ENCODE peak calls at places on chromosome 3, in nine cellular contexts. One of them, this sample, is unnamed.

GRCh38 chr3:192916455-192917257 is 1.0 kb downstream of the MB21D2 start:
- DNase-seq in WTC11: peak; percentile 68
- DNase-seq in stomach: peak; percentile 63
- DNase-seq in ovary: peak; percentile 63
- DNase-seq in kidney: peak; percentile 88
- DNase-seq in endothelial cell: peak; percentile 49
- DNase-seq in adrenal gland: peak; percentile 83
- DNase-seq in fibroblast of mammary gland: peak; percentile 70
- DNase-seq in bronchial epithelial cell: peak; percentile 57
- DNase-seq in this sample: no peak

GRCh38 chr3:99586680-99587079 is 51.7 kb upstream of the COL8A1 start:
- DNase-seq in endothelial cell: no peak
- DNase-seq in bronchial epithelial cell: no peak
- DNase-seq in stomach: no peak
- DNase-seq in fibroblast of mammary gland: peak; percentile 18
- DNase-seq in WTC11: no peak
- DNase-seq in adrenal gland: no peak
- DNase-seq in ovary: no peak
- DNase-seq in kidney: no peak
- DNase-seq in this sample: no peak

GRCh38 chr3:76685858-76686257 is 354.0 kb upstream of the ROBO2 start:
- DNase-seq in bronchial epithelial cell: no peak
- DNase-seq in ovary: no peak
- DNase-seq in kidney: no peak
- DNase-seq in stomach: no peak
- DNase-seq in fibroblast of mammary gland: no peak
- DNase-seq in WTC11: no peak
- DNase-seq in endothelial cell: no peak
- DNase-seq in adrenal gland: no peak
- DNase-seq in this sample: no peak

GRCh38 chr3:196969001-196969659 is 497 bp upstream of the PIGZ start:
- DNase-seq in WTC11: no peak
- DNase-seq in bronchial epithelial cell: no peak
- DNase-seq in ovary: no peak
- DNase-seq in kidney: peak; percentile 75
- DNase-seq in adrenal gland: peak; percentile 52
- DNase-seq in stomach: no peak
- DNase-seq in endothelial cell: peak; percentile 39
- DNase-seq in fibroblast of mammary gland: peak; percentile 19
- DNase-seq in this sample: no peak

GRCh38 chr3:107855710-107856109 is 235.1 kb downstream of the CD47 start:
- DNase-seq in WTC11: no peak
- DNase-seq in adrenal gland: no peak
- DNase-seq in fibroblast of mammary gland: peak; percentile 25
- DNase-seq in ovary: no peak
- DNase-seq in bronchial epithelial cell: peak; percentile 66
- DNase-seq in kidney: no peak
- DNase-seq in stomach: no peak
- DNase-seq in endothelial cell: no peak
- DNase-seq in this sample: no peak

GRCh38 chr3:29822051-29822450 is 541.2 kb downstream of the RBMS3 start:
- DNase-seq in fibroblast of mammary gland: peak; percentile 52
- DNase-seq in kidney: no peak
- DNase-seq in bronchial epithelial cell: peak; percentile 22
- DNase-seq in WTC11: no peak
- DNase-seq in ovary: no peak
- DNase-seq in stomach: no peak
- DNase-seq in adrenal gland: no peak
- DNase-seq in endothelial cell: no peak
- DNase-seq in this sample: no peak

GRCh38 chr3:160675566-160676124 is 1.3 kb upstream of the ARL14 start:
- DNase-seq in bronchial epithelial cell: peak; percentile 15
- DNase-seq in WTC11: no peak
- DNase-seq in adrenal gland: no peak
- DNase-seq in ovary: no peak
- DNase-seq in endothelial cell: no peak
- DNase-seq in kidney: no peak
- DNase-seq in stomach: no peak
- DNase-seq in fibroblast of mammary gland: no peak
- DNase-seq in this sample: no peak

GRCh38 chr3:107660316-107660976 is 137.7 kb downstream of the BBX start:
- DNase-seq in adrenal gland: no peak
- DNase-seq in ovary: no peak
- DNase-seq in endothelial cell: no peak
- DNase-seq in stomach: no peak
- DNase-seq in fibroblast of mammary gland: peak; percentile 80
- DNase-seq in WTC11: no peak
- DNase-seq in kidney: no peak
- DNase-seq in bronchial epithelial cell: peak; percentile 46
- DNase-seq in this sample: no peak

GRCh38 chr3:175656451-175656850 is 797.3 kb downstream of the NAALADL2 start:
- DNase-seq in fibroblast of mammary gland: no peak
- DNase-seq in WTC11: no peak
- DNase-seq in stomach: no peak
- DNase-seq in adrenal gland: no peak
- DNase-seq in endothelial cell: no peak
- DNase-seq in kidney: no peak
- DNase-seq in ovary: no peak
- DNase-seq in bronchial epithelial cell: no peak
- DNase-seq in this sample: no peak

GRCh38 chr3:53231532-53232511 is 24.0 kb downstream of the TKT start:
- DNase-seq in ovary: peak; percentile 9
- DNase-seq in stomach: no peak
- DNase-seq in WTC11: no peak
- DNase-seq in adrenal gland: no peak
- DNase-seq in endothelial cell: no peak
- DNase-seq in bronchial epithelial cell: no peak
- DNase-seq in kidney: no peak
- DNase-seq in fibroblast of mammary gland: no peak
- DNase-seq in this sample: no peak

GRCh38 chr3:127671523-127672428 is 976 bp upstream of the ABTB1 start:
- DNase-seq in endothelial cell: peak; percentile 5
- DNase-seq in fibroblast of mammary gland: no peak
- DNase-seq in ovary: peak; percentile 54
- DNase-seq in WTC11: no peak
- DNase-seq in kidney: peak; percentile 87
- DNase-seq in stomach: peak; percentile 29
- DNase-seq in bronchial epithelial cell: no peak
- DNase-seq in adrenal gland: peak; percentile 60
- DNase-seq in this sample: peak; percentile 21

GRCh38 chr3:123289336-123290106 is 87.8 kb downstream of the SEC22A start:
- DNase-seq in bronchial epithelial cell: no peak
- DNase-seq in WTC11: no peak
- DNase-seq in stomach: peak; percentile 16
- DNase-seq in endothelial cell: no peak
- DNase-seq in adrenal gland: peak; percentile 34
- DNase-seq in kidney: no peak
- DNase-seq in ovary: no peak
- DNase-seq in fibroblast of mammary gland: no peak
- DNase-seq in this sample: no peak

GRCh38 chr3:14143271-14143605 is 18.4 kb downstream of the TMEM43 start:
- DNase-seq in adrenal gland: peak; percentile 14
- DNase-seq in WTC11: no peak
- DNase-seq in bronchial epithelial cell: no peak
- DNase-seq in ovary: no peak
- DNase-seq in fibroblast of mammary gland: peak; percentile 65
- DNase-seq in stomach: no peak
- DNase-seq in endothelial cell: no peak
- DNase-seq in kidney: no peak
- DNase-seq in this sample: no peak

GRCh38 chr3:187484547-187485325 is 116.6 kb downstream of the RTP4 start:
- DNase-seq in adrenal gland: no peak
- DNase-seq in kidney: no peak
- DNase-seq in fibroblast of mammary gland: no peak
- DNase-seq in WTC11: no peak
- DNase-seq in endothelial cell: no peak
- DNase-seq in stomach: no peak
- DNase-seq in bronchial epithelial cell: no peak
- DNase-seq in ovary: no peak
- DNase-seq in this sample: no peak

GRCh38 chr3:170357920-170358854 is 672 bp downstream of the SKIL start:
- DNase-seq in adrenal gland: peak; percentile 93
- DNase-seq in ovary: peak; percentile 90
- DNase-seq in kidney: peak; percentile 94
- DNase-seq in stomach: peak; percentile 80
- DNase-seq in bronchial epithelial cell: peak; percentile 50
- DNase-seq in fibroblast of mammary gland: peak; percentile 43
- DNase-seq in endothelial cell: peak; percentile 78
- DNase-seq in WTC11: peak; percentile 73
- DNase-seq in this sample: peak; percentile 82

GRCh38 chr3:170359178-170359704 is 1.7 kb downstream of the SKIL start:
- DNase-seq in kidney: no peak
- DNase-seq in WTC11: no peak
- DNase-seq in bronchial epithelial cell: no peak
- DNase-seq in ovary: no peak
- DNase-seq in adrenal gland: no peak
- DNase-seq in stomach: no peak
- DNase-seq in endothelial cell: no peak
- DNase-seq in fibroblast of mammary gland: no peak
- DNase-seq in this sample: no peak

GRCh38 chr3:170360916-170361315 is 3.4 kb downstream of the SKIL start:
- DNase-seq in fibroblast of mammary gland: no peak
- DNase-seq in ovary: no peak
- DNase-seq in bronchial epithelial cell: no peak
- DNase-seq in WTC11: no peak
- DNase-seq in endothelial cell: no peak
- DNase-seq in kidney: no peak
- DNase-seq in adrenal gland: no peak
- DNase-seq in stomach: no peak
- DNase-seq in this sample: no peak

GRCh38 chr3:170361711-170362110 is 4.2 kb downstream of the SKIL start:
- DNase-seq in ovary: no peak
- DNase-seq in kidney: no peak
- DNase-seq in fibroblast of mammary gland: no peak
- DNase-seq in bronchial epithelial cell: no peak
- DNase-seq in endothelial cell: no peak
- DNase-seq in adrenal gland: no peak
- DNase-seq in WTC11: no peak
- DNase-seq in stomach: no peak
- DNase-seq in this sample: no peak

GRCh38 chr3:170360476-170360875 is 3.0 kb downstream of the SKIL start:
- DNase-seq in stomach: no peak
- DNase-seq in endothelial cell: no peak
- DNase-seq in kidney: no peak
- DNase-seq in ovary: no peak
- DNase-seq in fibroblast of mammary gland: no peak
- DNase-seq in adrenal gland: no peak
- DNase-seq in bronchial epithelial cell: no peak
- DNase-seq in WTC11: no peak
- DNase-seq in this sample: no peak
- TF ChIP-seq CTCF in stomach: no peak
- TF ChIP-seq CTCF in endothelial cell: no peak
- TF ChIP-seq CTCF in kidney: no peak
- TF ChIP-seq CTCF in ovary: no peak
- TF ChIP-seq CTCF in fibroblast of mammary gland: no peak
- TF ChIP-seq CTCF in adrenal gland: no peak
- TF ChIP-seq CTCF in bronchial epithelial cell: no peak
- TF ChIP-seq CTCF in WTC11: no peak
- TF ChIP-seq CTCF in this sample: no peak

GRCh38 chr3:44248152-44248551 is 6.5 kb downstream of the TOPAZ1 start:
- DNase-seq in stomach: no peak
- DNase-seq in kidney: no peak
- DNase-seq in endothelial cell: no peak
- DNase-seq in ovary: no peak
- DNase-seq in adrenal gland: no peak
- DNase-seq in fibroblast of mammary gland: no peak
- DNase-seq in WTC11: no peak
- DNase-seq in bronchial epithelial cell: no peak
- DNase-seq in this sample: no peak

GRCh38 chr3:44252332-44252731 is 10.6 kb downstream of the TOPAZ1 start:
- DNase-seq in ovary: no peak
- DNase-seq in WTC11: no peak
- DNase-seq in kidney: no peak
- DNase-seq in fibroblast of mammary gland: no peak
- DNase-seq in bronchial epithelial cell: no peak
- DNase-seq in stomach: no peak
- DNase-seq in adrenal gland: no peak
- DNase-seq in endothelial cell: no peak
- DNase-seq in this sample: no peak
- TF ChIP-seq CTCF in ovary: no peak
- TF ChIP-seq CTCF in WTC11: no peak
- TF ChIP-seq CTCF in kidney: no peak
- TF ChIP-seq CTCF in fibroblast of mammary gland: no peak
- TF ChIP-seq CTCF in bronchial epithelial cell: no peak
- TF ChIP-seq CTCF in stomach: no peak
- TF ChIP-seq CTCF in adrenal gland: no peak
- TF ChIP-seq CTCF in endothelial cell: no peak
- TF ChIP-seq CTCF in this sample: no peak

DNA sequence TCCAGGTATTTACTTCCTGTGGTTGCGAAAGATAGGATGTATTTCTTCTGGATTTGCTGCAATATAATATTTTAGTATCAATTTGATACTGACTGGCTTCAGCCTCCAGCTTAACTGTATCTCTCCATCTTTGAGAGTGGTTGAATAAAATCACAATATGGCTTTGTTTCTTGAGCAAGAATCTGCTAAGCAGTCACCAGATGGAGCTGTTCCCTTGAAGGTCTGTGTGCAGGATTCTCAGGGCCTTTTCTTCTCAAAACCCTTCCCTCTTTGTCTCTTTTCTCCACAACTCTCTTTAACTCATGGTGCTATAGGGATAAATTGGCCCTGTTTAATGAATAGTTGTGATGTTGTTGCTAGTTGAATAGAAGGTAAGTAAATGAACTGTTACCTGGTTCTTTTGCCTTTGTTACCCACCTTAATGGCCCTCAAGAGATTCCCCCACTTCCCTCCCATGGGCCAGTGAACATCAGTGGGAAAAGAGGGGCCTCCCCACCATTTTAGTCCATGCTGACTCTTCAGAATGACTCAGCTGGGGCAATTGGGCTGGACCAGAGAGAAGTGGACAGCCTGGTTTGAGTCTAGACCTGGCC is 34.8 kb upstream of the RAB6B start:
- DNase-seq in endothelial cell: no peak
- DNase-seq in ovary: no peak
- DNase-seq in kidney: no peak
- DNase-seq in WTC11: no peak
- DNase-seq in fibroblast of mammary gland: peak; percentile 86
- DNase-seq in bronchial epithelial cell: peak; percentile 60
- DNase-seq in adrenal gland: no peak
- DNase-seq in stomach: no peak
- DNase-seq in this sample: no peak
- TF ChIP-seq CTCF in endothelial cell: peak; percentile 53
- TF ChIP-seq CTCF in ovary: peak; percentile 19
- TF ChIP-seq CTCF in kidney: peak; percentile 80
- TF ChIP-seq CTCF in WTC11: no peak
- TF ChIP-seq CTCF in fibroblast of mammary gland: peak; percentile 88
- TF ChIP-seq CTCF in bronchial epithelial cell: peak; percentile 69
- TF ChIP-seq CTCF in adrenal gland: peak; percentile 55
- TF ChIP-seq CTCF in stomach: no peak
- TF ChIP-seq CTCF in this sample: no peak

DNA sequence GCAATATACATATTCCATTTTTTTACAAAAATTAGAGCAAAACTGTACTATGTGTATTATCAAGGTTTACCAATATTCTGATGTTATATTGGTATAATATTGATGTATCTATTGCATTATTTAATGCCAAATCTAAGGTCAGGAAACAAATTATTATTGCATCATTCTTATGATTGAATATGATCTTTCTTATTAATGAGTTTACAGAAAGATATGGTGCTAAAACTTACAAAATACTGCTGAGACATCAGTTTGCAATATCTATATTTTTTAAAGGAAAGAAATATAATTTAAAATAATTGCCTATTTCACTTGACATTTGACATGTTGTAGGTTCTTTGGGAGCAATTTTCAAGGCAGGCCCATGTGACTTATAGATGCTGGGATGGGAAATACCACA is 357.6 kb downstream of the NLGN1 start:
- DNase-seq in WTC11: no peak
- DNase-seq in fibroblast of mammary gland: no peak
- DNase-seq in kidney: no peak
- DNase-seq in bronchial epithelial cell: no peak
- DNase-seq in ovary: no peak
- DNase-seq in adrenal gland: no peak
- DNase-seq in endothelial cell: no peak
- DNase-seq in stomach: no peak
- DNase-seq in this sample: no peak
- TF ChIP-seq CTCF in WTC11: no peak
- TF ChIP-seq CTCF in fibroblast of mammary gland: no peak
- TF ChIP-seq CTCF in kidney: no peak
- TF ChIP-seq CTCF in bronchial epithelial cell: no peak
- TF ChIP-seq CTCF in ovary: no peak
- TF ChIP-seq CTCF in adrenal gland: no peak
- TF ChIP-seq CTCF in endothelial cell: no peak
- TF ChIP-seq CTCF in stomach: no peak
- TF ChIP-seq CTCF in this sample: no peak